ENCODE peak calls at places on chromosome 7, in five cellular contexts. X is H9, S is neuronal stem cell, U is H1, W is trophoblast cell. C is an unnamed sample.

GRCh38 chr7:87139514-87139913 is 12.7 kb upstream of the DMTF1 start:
- DNase-seq in X (no peak), S (no peak), U (no peak), W (no peak), C (no peak)

GRCh38 chr7:132276252-132276651 is 300.0 kb downstream of the PLXNA4 start:
- DNase-seq in X (no peak), S (no peak), U (no peak), W (no peak), C (no peak)

GRCh38 chr7:32905175-32905662 is 13.7 kb upstream of the KBTBD2 start:
- DNase-seq in X (peak; percentile 90), S (peak; percentile 52), U (no peak), W (peak; percentile 56), C (peak; percentile 86)

GRCh38 chr7:158098125-158099030 is 489.2 kb downstream of the PTPRN2 start:
- DNase-seq in X (no peak), S (no peak), U (no peak), W (no peak), C (no peak)

GRCh38 chr7:6338551-6339274 is 66.3 kb upstream of the CYTH3 start:
- DNase-seq in X (no peak), S (no peak), U (no peak), W (peak; percentile 46), C (no peak)

GRCh38 chr7:28041508-28042314 is 138.9 kb downstream of the JAZF1 start:
- DNase-seq in X (no peak), S (no peak), U (no peak), W (peak; percentile 84), C (peak; percentile 74)

GRCh38 chr7:85688712-85689111 is 501.9 kb upstream of the SEMA3D start:
- DNase-seq in X (no peak), S (no peak), U (no peak), W (no peak), C (no peak)

GRCh38 chr7:109844362-109844761 is 1246.6 kb upstream of the LRRN3 start:
- DNase-seq in X (no peak), S (no peak), U (no peak), W (peak; percentile 1), C (peak; percentile 5)

DNA sequence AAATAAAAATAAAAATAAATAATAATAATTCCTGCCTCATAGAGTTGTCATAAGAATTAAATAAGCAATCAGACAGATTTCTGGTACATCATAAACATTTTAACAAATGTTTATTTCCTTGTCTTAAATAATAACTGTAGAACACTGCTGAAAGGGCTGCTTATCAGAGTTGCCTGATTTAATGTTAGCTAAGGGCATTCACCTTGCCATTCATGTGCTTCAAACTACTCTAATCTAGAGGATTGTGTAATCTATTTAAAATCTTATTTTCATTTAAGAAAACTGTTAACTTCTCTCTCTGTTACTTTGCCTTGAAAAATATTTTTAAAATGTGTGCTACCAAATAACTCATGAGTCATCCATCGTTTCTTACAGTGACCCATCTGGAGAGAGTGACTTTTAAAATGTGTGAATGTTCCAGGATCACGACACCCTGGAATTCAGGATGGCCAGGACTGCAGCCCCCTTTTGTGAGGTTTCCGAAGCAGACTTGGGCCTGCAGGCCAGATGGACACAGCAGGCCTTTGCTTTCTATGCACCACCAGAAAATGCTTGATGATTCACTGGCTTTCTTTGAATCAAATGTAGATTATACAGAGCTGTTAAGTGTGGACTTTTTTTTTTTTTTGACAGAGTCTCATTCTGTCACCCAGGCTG is 109.1 kb upstream of the TNS3 start:
- DNase-seq in X (no peak), S (no peak), U (no peak), W (no peak), C (peak; percentile 83)
- H2BK12ac ChIP-seq in X (no peak overlapping the region), S (no peak overlapping the region), U (no peak overlapping the region), W (peak overlapping the region; percentile 56), C (peak overlapping the region; percentile 93)

DNA sequence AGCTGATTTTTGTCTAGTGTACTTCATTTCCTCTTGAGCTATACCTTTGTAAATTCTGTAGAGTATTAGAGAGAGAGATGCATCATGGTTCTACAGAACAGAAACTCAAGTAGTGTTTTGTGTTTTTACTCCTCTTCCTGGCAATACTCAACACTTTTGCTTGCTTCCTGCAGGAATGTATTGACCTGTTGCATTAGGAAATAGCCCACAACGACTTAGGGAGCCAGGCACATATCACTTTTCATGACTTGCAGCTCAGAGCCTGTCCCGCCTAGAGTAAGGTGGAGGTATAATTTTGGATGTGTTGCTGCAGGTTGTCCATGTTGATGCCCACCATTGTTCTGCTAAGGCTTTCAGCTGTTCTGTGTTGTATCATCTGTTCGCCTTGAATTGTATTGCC is 216.3 kb downstream of the SDK1 start:
- DNase-seq in X (no peak), S (no peak), U (no peak), W (no peak), C (no peak)
- H2BK12ac ChIP-seq in X (no peak overlapping the region), S (no peak overlapping the region), U (no peak overlapping the region), W (no peak overlapping the region), C (no peak overlapping the region)

DNA sequence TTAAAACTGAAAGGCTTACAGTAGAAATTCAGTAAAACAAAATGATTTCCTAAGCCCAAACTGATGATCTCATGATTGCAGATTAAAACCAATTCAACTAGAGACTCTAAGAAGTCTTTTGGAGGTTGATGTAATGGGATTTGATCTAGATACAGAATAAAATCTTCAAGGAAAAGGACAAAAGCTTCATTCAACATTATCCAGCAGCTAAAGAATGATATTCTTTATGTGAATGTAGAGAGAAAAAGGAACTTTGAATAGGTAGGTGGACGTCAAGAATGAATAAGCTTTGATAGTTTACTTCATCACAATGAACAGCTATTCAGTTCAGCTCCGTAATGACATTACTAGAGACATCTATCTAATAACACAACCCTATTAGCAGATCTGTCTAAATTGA is 744.4 kb downstream of the PHTF2 start:
- DNase-seq in X (no peak), S (no peak), U (no peak), W (no peak), C (no peak)
- H2BK12ac ChIP-seq in X (no peak overlapping the region), S (no peak overlapping the region), U (no peak overlapping the region), W (no peak overlapping the region), C (no peak overlapping the region)

GRCh38 chr7:112257073-112257472 is 50.6 kb downstream of the ZNF277 start:
- DNase-seq in X (no peak), S (no peak), U (no peak), W (no peak), C (no peak)

GRCh38 chr7:112252691-112253090 is 46.2 kb downstream of the ZNF277 start:
- DNase-seq in X (no peak), S (no peak), U (no peak), W (no peak), C (no peak)

GRCh38 chr7:112254709-112255387 is 48.4 kb downstream of the ZNF277 start:
- DNase-seq in X (no peak), S (no peak), U (no peak), W (no peak), C (no peak)

GRCh38 chr7:112254166-112254565 is 47.7 kb downstream of the ZNF277 start:
- DNase-seq in X (no peak), S (no peak), U (no peak), W (no peak), C (no peak)

DNA sequence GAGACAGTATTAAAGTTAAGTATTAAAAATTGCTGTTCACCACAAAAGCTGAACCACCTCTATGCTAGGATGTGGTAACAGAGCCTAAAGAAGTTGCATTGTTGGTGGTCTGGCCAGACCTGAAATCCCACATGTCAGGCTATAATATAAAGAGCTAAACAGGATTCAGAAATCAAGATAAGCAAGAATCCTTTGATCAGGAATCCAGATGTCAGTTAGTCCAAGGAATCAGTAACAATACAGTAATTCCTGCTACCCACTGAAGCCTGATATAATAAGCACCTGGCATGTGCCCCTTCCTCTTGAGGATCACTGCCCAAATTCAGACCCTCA is 48.9 kb downstream of the ZNF277 start:
- DNase-seq in X (no peak), S (no peak), U (no peak), W (no peak), C (no peak)
- H2BK12ac ChIP-seq in X (no peak overlapping the region), S (no peak overlapping the region), U (no peak overlapping the region), W (no peak overlapping the region), C (no peak overlapping the region)

GRCh38 chr7:70837589-70837988 is 294.4 kb upstream of the GALNT17 start:
- DNase-seq in X (no peak), S (no peak), U (no peak), W (no peak), C (no peak)

GRCh38 chr7:70838292-70838907 is 293.5 kb upstream of the GALNT17 start:
- DNase-seq in X (peak; percentile 20), S (no peak), U (no peak), W (no peak), C (no peak)

GRCh38 chr7:70835658-70836057 is 296.3 kb upstream of the GALNT17 start:
- DNase-seq in X (no peak), S (no peak), U (no peak), W (no peak), C (no peak)

GRCh38 chr7:70836279-70836678 is 295.7 kb upstream of the GALNT17 start:
- DNase-seq in X (no peak), S (no peak), U (no peak), W (no peak), C (no peak)

DNA sequence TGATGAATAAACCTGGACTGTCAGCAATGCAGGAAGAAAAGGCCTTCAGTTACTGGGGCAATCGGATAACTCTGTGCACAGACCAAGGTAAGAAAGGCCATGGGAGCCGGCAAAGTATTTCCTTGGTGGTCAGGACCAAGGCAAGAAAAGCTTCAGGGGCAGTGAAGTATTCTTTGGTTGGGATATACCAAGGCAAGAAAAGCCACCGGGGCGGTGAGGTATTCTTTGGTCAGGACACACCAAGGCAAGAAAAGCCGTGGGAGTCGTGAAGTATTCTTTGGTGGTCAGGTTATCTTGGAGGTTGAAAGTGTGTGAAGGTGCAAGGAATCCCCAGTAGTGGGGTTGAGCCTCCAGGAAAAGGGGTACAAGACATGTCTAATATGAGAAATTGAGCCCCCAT is 295.0 kb upstream of the GALNT17 start:
- DNase-seq in X (no peak), S (no peak), U (no peak), W (no peak), C (no peak)
- H2BK12ac ChIP-seq in X (no peak overlapping the region), S (no peak overlapping the region), U (no peak overlapping the region), W (no peak overlapping the region), C (no peak overlapping the region)

C was measured in mesenchymal stem cell.